ENCODE peak calls at places on chromosomes 13 and 19, in five cellular contexts. Z is activated T-helper 2 cell treated with anti-CD3 and anti-CD28 coated beads, Interferon-gamma antibody, Interleukin-2, Interleukin-4, amounts not matched to agents 10 μg/mL and 5 μg/mL and 100 μg/mL, durations not matched to agents 14 hours and 24 hours and 36 hours; F is germinal center; J is hepatic stellate cell; E is stomach. N is an unnamed sample.

GRCh38 chr19:38095411-38096308 is 128.4 kb downstream of the DPF1 start:
- DNase-seq in Z (peak), F (peak), J (peak), E (peak), N (no peak)

GRCh38 chr19:4639531-4640246 is 373 bp downstream of the TNFAIP8L1 start:
- DNase-seq in Z (no peak), F (peak), J (no peak), E (no peak), N (peak)

GRCh38 chr13:32134991-32135390 is 103.4 kb downstream of the FRY start:
- DNase-seq in Z (no peak), F (no peak), J (peak), E (no peak), N (no peak)

GRCh38 chr19:934865-935422 is 9.1 kb downstream of the ARID3A start:
- DNase-seq in Z (no peak), F (no peak), J (no peak), E (peak), N (peak)

GRCh38 chr13:110306340-110306959 is 507 bp downstream of the COL4A1 start:
- DNase-seq in Z (no peak), F (no peak), J (no peak), E (no peak), N (no peak)

GRCh38 chr13:44930907-44931676 is 58.2 kb downstream of the NUFIP1 start:
- DNase-seq in Z (no peak), F (no peak), J (no peak), E (no peak), N (no peak)

GRCh38 chr13:84896128-84896527 is 903.1 kb downstream of the SLITRK6 start:
- DNase-seq in Z (no peak), F (no peak), J (peak), E (no peak), N (no peak)

GRCh38 chr19:36838784-36839324 is 667 bp upstream of the ZNF790 start:
- DNase-seq in Z (no peak), F (no peak), J (no peak), E (no peak), N (no peak)

GRCh38 chr13:21674271-21675009 is 3.6 kb downstream of the FGF9 start:
- DNase-seq in Z (no peak), F (peak), J (no peak), E (no peak), N (no peak)

GRCh38 chr13:97026759-97027555 is 32.7 kb upstream of the OXGR1 start:
- DNase-seq in Z (no peak), F (no peak), J (no peak), E (no peak), N (no peak)

GRCh38 chr13:33262069-33262487 is 23.5 kb downstream of the STARD13 start:
- DNase-seq in Z (no peak), F (no peak), J (no peak), E (no peak), N (no peak)

GRCh38 chr13:35512271-35512920 is 35.9 kb upstream of the MAB21L1 start:
- DNase-seq in Z (no peak), F (no peak), J (peak), E (no peak), N (no peak)

GRCh38 chr19:5369962-5370367 is 29.4 kb upstream of the PTPRS start:
- DNase-seq in Z (peak), F (peak), J (peak), E (peak), N (peak)

GRCh38 chr13:110137677-110138008 is 169.3 kb downstream of the COL4A1 start:
- DNase-seq in Z (peak), F (no peak), J (no peak), E (no peak), N (no peak)

GRCh38 chr13:87128006-87128405 is 543.2 kb upstream of the SLITRK5 start:
- DNase-seq in Z (no peak), F (no peak), J (no peak), E (no peak), N (no peak)

GRCh38 chr19:13094771-13095392 is 7.8 kb downstream of the LYL1 start:
- DNase-seq in Z (no peak), F (no peak), J (no peak), E (no peak), N (no peak)

GRCh38 chr13:48151766-48152165 is 56.9 kb upstream of the MED4 start:
- DNase-seq in Z (no peak), F (no peak), J (no peak), E (no peak), N (no peak)

GRCh38 chr13:50613356-50613831 is 230.1 kb downstream of the DLEU7 start:
- DNase-seq in Z (no peak), F (no peak), J (no peak), E (no peak), N (no peak)

GRCh38 chr19:345320-345879 is 804 bp upstream of the MIER2 start:
- DNase-seq in Z (no peak), F (no peak), J (no peak), E (no peak), N (no peak)

GRCh38 chr13:19587635-19588300 is 26.4 kb upstream of the TPTE2 start:
- DNase-seq in Z (no peak), F (peak), J (peak), E (no peak), N (peak)

GRCh38 chr19:36772341-36773222 is at the start of gene ZNF850:
- DNase-seq in Z (peak), F (peak), J (peak), E (peak), N (peak)

GRCh38 chr13:47862841-47863240 is 138.2 kb downstream of the SUCLA2 start:
- DNase-seq in Z (no peak), F (no peak), J (no peak), E (no peak), N (no peak)

GRCh38 chr13:43953370-43953769 is 73.7 kb downstream of the LACC1 start:
- DNase-seq in Z (no peak), F (no peak), J (no peak), E (no peak), N (no peak)

GRCh38 chr19:51125421-51126075 is 842 bp downstream of the SIGLEC9 start:
- DNase-seq in Z (no peak), F (no peak), J (no peak), E (no peak), N (no peak)

GRCh38 chr13:109336730-109337129 is 449.7 kb downstream of the IRS2 start:
- DNase-seq in Z (no peak), F (no peak), J (peak), E (no peak), N (no peak)

GRCh38 chr13:48320396-48320790 is 16.8 kb downstream of the RB1 start:
- DNase-seq in Z (no peak), F (no peak), J (no peak), E (no peak), N (no peak)

GRCh38 chr13:33973194-33973593 is 155.2 kb downstream of the RFC3 start:
- DNase-seq in Z (no peak), F (no peak), J (no peak), E (no peak), N (no peak)

GRCh38 chr19:3687774-3688706 is 12.2 kb downstream of the PIP5K1C start:
- DNase-seq in Z (no peak), F (peak), J (no peak), E (peak), N (peak)

GRCh38 chr19:42170052-42170451 is 37.8 kb upstream of the POU2F2 start:
- DNase-seq in Z (no peak), F (no peak), J (no peak), E (no peak), N (no peak)

GRCh38 chr13:65966991-65967451 is 1263.1 kb downstream of the PCDH9 start:
- DNase-seq in Z (no peak), F (no peak), J (peak), E (no peak), N (no peak)

GRCh38 chr13:114115796-114116195 is 16.6 kb downstream of the RASA3 start:
- DNase-seq in Z (no peak), F (no peak), J (no peak), E (peak), N (no peak)

GRCh38 chr19:19120308-19121156 is 17.7 kb downstream of the TMEM161A start:
- DNase-seq in Z (peak), F (peak), J (peak), E (peak), N (peak)

GRCh38 chr13:40058757-40059236 is 403.3 kb downstream of the COG6 start:
- DNase-seq in Z (no peak), F (no peak), J (no peak), E (no peak), N (peak)

GRCh38 chr19:10408511-10409291 is 5.4 kb upstream of the CDC37 start:
- DNase-seq in Z (peak), F (peak), J (no peak), E (no peak), N (no peak)

GRCh38 chr19:3154957-3155736 is 19.3 kb downstream of the GNA15 start:
- DNase-seq in Z (peak), F (peak), J (peak), E (peak), N (peak)

GRCh38 chr13:84362777-84363176 is 480.5 kb upstream of the SLITRK1 start:
- DNase-seq in Z (no peak), F (no peak), J (peak), E (no peak), N (no peak)

GRCh38 chr13:85586422-85586831 is 212.8 kb downstream of the SLITRK6 start:
- DNase-seq in Z (no peak), F (no peak), J (no peak), E (no peak), N (no peak)